ENCODE peak calls at places on chromosomes 13 and 19, in ten cellular contexts. Q is activated CD8-positive, alpha-beta memory T cell treated with anti-CD3 and anti-CD28 coated beads, Interleukin-2, amount 10 ng/mL, durations not matched to agents 7 days and 5 days; D is activated T-cell treated with anti-CD3 and anti-CD28 coated beads for 1 hour; L is epithelial cell of esophagus; I is neuronal stem cell; O is iPS DF 6.9; S is heart left ventricle; E is stromal cell of bone marrow; A is Caco-2; W is cardiac fibroblast. V is an unnamed sample.
A peak's percentile ranks its signal among the peaks of the same experiment; 100 is the strongest.

GRCh38 chr19:2170987-2171348 is 7.2 kb downstream of the DOT1L start:
- DNase-seq in Q (no peak), D (no peak), L (no peak), I (no peak), O (no peak), S (no peak), E (no peak), A (no peak), W (no peak), V (no peak)

GRCh38 chr19:4067396-4068057 is 828 bp upstream of the ZBTB7A start:
- DNase-seq in Q (peak; percentile 67), D (peak; percentile 45), L (no peak), I (no peak), O (no peak), S (no peak), E (no peak), A (no peak), W (no peak), V (no peak)

GRCh38 chr13:50106559-50106958 is 91.3 kb downstream of the KCNRG start:
- DNase-seq in Q (no peak), D (no peak), L (no peak), I (no peak), O (no peak), S (no peak), E (no peak), A (no peak), W (no peak), V (no peak)

GRCh38 chr19:13020002-13020414 is 24.7 kb downstream of the NFIX start:
- DNase-seq in Q (no peak), D (no peak), L (no peak), I (no peak), O (no peak), S (no peak), E (no peak), A (no peak), W (no peak), V (no peak)

GRCh38 chr19:50657672-50658437 is 8.6 kb downstream of the C19orf81 start:
- DNase-seq in Q (peak; percentile 89), D (peak; percentile 65), L (peak; percentile 43), I (peak; percentile 100), O (no peak), S (peak; percentile 86), E (peak; percentile 87), A (peak; percentile 39), W (peak; percentile 99), V (peak; percentile 70)

GRCh38 chr19:20367811-20368294 is 197.7 kb downstream of the ZNF737 start:
- DNase-seq in Q (no peak), D (no peak), L (peak; percentile 19), I (peak; percentile 56), O (peak; percentile 58), S (no peak), E (no peak), A (no peak), W (no peak), V (peak; percentile 55)

GRCh38 chr19:33681081-33681680 is 59.4 kb downstream of the CHST8 start:
- DNase-seq in Q (no peak), D (no peak), L (no peak), I (no peak), O (no peak), S (peak; percentile 14), E (no peak), A (no peak), W (no peak), V (no peak)

GRCh38 chr13:21121616-21122015 is 54.7 kb downstream of the SKA3 start:
- DNase-seq in Q (no peak), D (no peak), L (no peak), I (no peak), O (no peak), S (no peak), E (no peak), A (no peak), W (no peak), V (no peak)

GRCh38 chr13:21022694-21023325 is 38.6 kb downstream of the LATS2 start:
- DNase-seq in Q (no peak), D (no peak), L (no peak), I (no peak), O (no peak), S (no peak), E (no peak), A (peak; percentile 30), W (no peak), V (no peak)

GRCh38 chr19:43779820-43780219 is 953 bp downstream of the KCNN4 start:
- DNase-seq in Q (peak; percentile 45), D (no peak), L (no peak), I (no peak), O (no peak), S (no peak), E (no peak), A (no peak), W (no peak), V (no peak)

GRCh38 chr13:113835461-113836274 is 28.2 kb downstream of the GAS6 start:
- DNase-seq in Q (no peak), D (no peak), L (no peak), I (no peak), O (no peak), S (peak; percentile 60), E (no peak), A (no peak), W (peak; percentile 33), V (peak; percentile 16)

GRCh38 chr13:39052944-39053343 is 14.7 kb downstream of the NHLRC3 start:
- DNase-seq in Q (no peak), D (no peak), L (no peak), I (no peak), O (no peak), S (no peak), E (no peak), A (no peak), W (no peak), V (no peak)

GRCh38 chr13:54599413-54599812 is 1570.8 kb downstream of the OLFM4 start:
- DNase-seq in Q (no peak), D (no peak), L (no peak), I (no peak), O (no peak), S (no peak), E (no peak), A (no peak), W (no peak), V (no peak)